ENCODE peak calls at places on chromosomes 16 and 17, in seven cellular contexts. O is substantia nigra, Z is T-cell, K is EL, X is dermis blood vessel endothelial cell, M is HT1080, F is T follicular helper cell. V is an unnamed sample.

GRCh38 chr16:17372383-17372782 is 98.4 kb downstream of the XYLT1 start:
- DNase-seq in M (no peak), X (peak), K (no peak), O (no peak), F (no peak), Z (no peak), V (no peak)

GRCh38 chr17:700504-701094 is 14.0 kb downstream of the VPS53 start:
- DNase-seq in X (peak), F (no peak), O (no peak), Z (no peak), K (peak), M (no peak), V (peak)

GRCh38 chr16:17273142-17273561 is 197.6 kb downstream of the XYLT1 start:
- DNase-seq in Z (no peak), X (no peak), O (no peak), F (no peak), M (peak), K (peak), V (peak)

GRCh38 chr17:14098246-14098645 is 28.9 kb downstream of the COX10 start:
- DNase-seq in X (no peak), F (no peak), M (no peak), Z (no peak), K (no peak), O (no peak), V (no peak)

GRCh38 chr16:87126403-87127025 is 190.7 kb downstream of the C16orf95 start:
- DNase-seq in Z (no peak), O (no peak), F (no peak), K (no peak), X (no peak), M (no peak), V (no peak)

GRCh38 chr16:59046335-59046734 is 312.2 kb upstream of the GOT2 start:
- DNase-seq in O (no peak), X (no peak), M (no peak), Z (no peak), K (peak), F (no peak), V (no peak)

GRCh38 chr17:76586741-76587487 is 1.3 kb upstream of the ST6GALNAC2 start:
- DNase-seq in X (no peak), M (no peak), K (no peak), F (no peak), Z (no peak), O (no peak), V (peak)

GRCh38 chr16:47016700-47017133 is 43.2 kb upstream of the DNAJA2 start:
- DNase-seq in X (no peak), M (peak), Z (no peak), F (no peak), O (no peak), K (no peak), V (peak)

GRCh38 chr16:49282690-49283375 is 1.2 kb upstream of the CBLN1 start:
- DNase-seq in O (no peak), F (no peak), X (no peak), M (no peak), K (no peak), Z (no peak), V (no peak)

GRCh38 chr17:10019941-10020403 is 114.9 kb upstream of the RCVRN start:
- DNase-seq in K (no peak), M (no peak), O (no peak), Z (no peak), X (no peak), F (no peak), V (no peak)

GRCh38 chr16:52549011-52549692 is 2.2 kb upstream of the TOX3 start:
- DNase-seq in O (no peak), K (no peak), X (peak), F (no peak), M (no peak), Z (no peak), V (no peak)

GRCh38 chr17:34131386-34131785 is 123.7 kb upstream of the CCL2 start:
- DNase-seq in X (no peak), M (no peak), K (no peak), F (no peak), O (no peak), Z (no peak), V (no peak)

GRCh38 chr16:76278976-76279375 is 1.8 kb downstream of the CNTNAP4 start:
- DNase-seq in K (no peak), X (no peak), Z (no peak), M (peak), F (no peak), O (no peak), V (peak)

GRCh38 chr17:35056013-35056412 is 7.5 kb downstream of the RFFL start:
- DNase-seq in M (no peak), F (no peak), O (no peak), K (no peak), Z (no peak), X (no peak), V (no peak)

GRCh38 chr17:7932949-7933348 is 943 bp downstream of the CNTROB start:
- DNase-seq in M (peak), Z (no peak), F (no peak), O (no peak), K (peak), X (peak), V (peak)

GRCh38 chr17:35390663-35391062 is 17.2 kb upstream of the SLFN11 start:
- DNase-seq in X (no peak), K (no peak), Z (no peak), M (no peak), F (no peak), O (no peak), V (no peak)

GRCh38 chr17:78142113-78142861 is 3.9 kb upstream of the C17orf99 start:
- DNase-seq in X (no peak), K (peak), F (no peak), M (peak), Z (no peak), O (no peak), V (no peak)

GRCh38 chr16:15483857-15484256 is 49.5 kb downstream of the BMERB1 start:
- DNase-seq in O (no peak), M (no peak), K (no peak), X (no peak), F (no peak), Z (no peak), V (no peak)

GRCh38 chr16:12741176-12741575 is 62.5 kb downstream of the CPPED1 start:
- DNase-seq in X (no peak), O (no peak), F (no peak), Z (no peak), K (no peak), M (no peak), V (no peak)

GRCh38 chr16:56192971-56193936 is 2.0 kb downstream of the GNAO1 start:
- DNase-seq in X (no peak), F (no peak), M (no peak), O (no peak), K (peak), Z (no peak), V (no peak)

V was measured in GM12865.